ENCODE peak calls at places on chromosome 2, in nine cellular contexts. O is uterus, J is endodermal cell, F is upper lobe of right lung, S is GM23338, H is cardiac muscle cell, P is IMR-90, Y is PC-3, K is heart right ventricle. M is an unnamed sample.

GRCh38 chr2:167509585-167509984 is 621.3 kb downstream of the XIRP2 start:
- DNase-seq in O (no peak), J (peak; percentile 66), F (no peak), S (peak; percentile 69), H (peak; percentile 54), P (peak; percentile 81), Y (peak; percentile 89), K (no peak), M (peak; percentile 14)

GRCh38 chr2:239768031-239768800 is 256.9 kb downstream of the NDUFA10 start:
- DNase-seq in O (no peak), J (no peak), F (peak; percentile 38), S (no peak), H (no peak), P (no peak), Y (no peak), K (no peak), M (no peak)

GRCh38 chr2:151767536-151767935 is 33.3 kb upstream of the NEB start:
- DNase-seq in O (no peak), J (no peak), F (no peak), S (no peak), H (no peak), P (peak; percentile 15), Y (no peak), K (no peak), M (peak; percentile 12)

GRCh38 chr2:240871071-240871958 is 2.7 kb downstream of the AGXT start:
- DNase-seq in O (no peak), J (no peak), F (no peak), S (no peak), H (no peak), P (no peak), Y (no peak), K (no peak), M (no peak)

GRCh38 chr2:135037831-135038230 is 9.4 kb downstream of the MAP3K19 start:
- DNase-seq in O (no peak), J (no peak), F (no peak), S (no peak), H (no peak), P (peak; percentile 48), Y (no peak), K (no peak), M (peak; percentile 48)

GRCh38 chr2:240988146-240988545 is 10.3 kb upstream of the SNED1 start:
- DNase-seq in O (no peak), J (no peak), F (no peak), S (no peak), H (no peak), P (peak; percentile 33), Y (no peak), K (no peak), M (no peak)

GRCh38 chr2:113840463-113840975 is 49.4 kb upstream of the ACTR3 start:
- DNase-seq in O (no peak), J (no peak), F (no peak), S (peak; percentile 60), H (no peak), P (no peak), Y (no peak), K (no peak), M (no peak)

GRCh38 chr2:10333966-10334365 is 31.3 kb downstream of the HPCAL1 start:
- DNase-seq in O (no peak), J (no peak), F (no peak), S (no peak), H (no peak), P (no peak), Y (no peak), K (no peak), M (no peak)

GRCh38 chr2:108604196-108604595 is 69.9 kb downstream of the LIMS1 start:
- DNase-seq in O (no peak), J (no peak), F (no peak), S (no peak), H (no peak), P (peak; percentile 62), Y (peak; percentile 46), K (no peak), M (no peak)

GRCh38 chr2:108611021-108611420 is 76.8 kb downstream of the LIMS1 start:
- DNase-seq in O (no peak), J (no peak), F (no peak), S (no peak), H (no peak), P (no peak), Y (no peak), K (no peak), M (no peak)

GRCh38 chr2:108607706-108608301 is 73.5 kb downstream of the LIMS1 start:
- DNase-seq in O (no peak), J (peak; percentile 73), F (no peak), S (peak; percentile 70), H (peak; percentile 63), P (peak; percentile 59), Y (peak; percentile 60), K (no peak), M (peak; percentile 67)

GRCh38 chr2:108602422-108602821 is 68.2 kb downstream of the LIMS1 start:
- DNase-seq in O (no peak), J (no peak), F (no peak), S (no peak), H (no peak), P (no peak), Y (no peak), K (no peak), M (no peak)

GRCh38 chr2:108605947-108606346 is 71.7 kb downstream of the LIMS1 start:
- DNase-seq in O (no peak), J (no peak), F (no peak), S (no peak), H (no peak), P (no peak), Y (no peak), K (no peak), M (no peak)
- H3K4me3 ChIP-seq in O (no peak overlapping the region), J (no peak overlapping the region), F (no peak overlapping the region), S (no peak overlapping the region), H (no peak overlapping the region), P (no peak overlapping the region), Y (no peak overlapping the region), K (no peak overlapping the region), M (no peak overlapping the region)

GRCh38 chr2:185984670-185985069 is 246.1 kb downstream of the FSIP2 start:
- DNase-seq in O (no peak), J (no peak), F (no peak), S (no peak), H (peak; percentile 14), P (no peak), Y (no peak), K (no peak), M (peak; percentile 30)

GRCh38 chr2:185980944-185981343 is 242.3 kb downstream of the FSIP2 start:
- DNase-seq in O (no peak), J (no peak), F (no peak), S (no peak), H (no peak), P (no peak), Y (no peak), K (no peak), M (no peak)

GRCh38 chr2:185978634-185979405 is 240.2 kb downstream of the FSIP2 start:
- DNase-seq in O (no peak), J (no peak), F (no peak), S (no peak), H (no peak), P (peak; percentile 4), Y (peak; percentile 79), K (no peak), M (peak; percentile 73)

DNA sequence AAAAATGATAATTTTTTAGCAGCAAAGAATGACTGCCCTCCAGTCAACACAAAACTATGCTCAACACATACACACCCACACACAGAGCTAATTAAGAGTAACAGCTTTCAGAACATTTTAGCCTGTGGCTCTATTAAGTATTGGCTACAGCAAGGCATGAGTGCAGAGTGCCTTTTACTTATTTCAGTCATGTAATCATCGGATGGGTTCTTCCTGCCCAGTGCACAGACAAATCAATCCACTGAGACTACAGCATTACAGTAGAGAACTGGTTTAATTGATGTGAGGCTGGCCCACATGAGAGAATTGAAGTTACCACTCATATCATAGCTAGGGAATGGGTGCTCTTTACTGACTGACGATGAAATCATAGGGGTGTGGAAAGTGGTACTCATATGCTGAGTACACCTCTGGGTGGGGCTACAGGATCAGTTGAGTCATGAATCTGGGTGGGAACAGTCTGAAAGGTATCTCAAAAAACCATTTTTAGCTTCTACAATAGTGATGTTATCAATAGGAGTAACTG is 241.0 kb downstream of the FSIP2 start:
- DNase-seq in O (no peak), J (peak; percentile 45), F (no peak), S (peak; percentile 34), H (no peak), P (no peak), Y (peak; percentile 92), K (no peak), M (no peak)
- H3K4me3 ChIP-seq in O (no peak overlapping the region), J (no peak overlapping the region), F (no peak overlapping the region), S (no peak overlapping the region), H (no peak overlapping the region), P (no peak overlapping the region), Y (peak overlapping the region; percentile 4), K (no peak overlapping the region), M (no peak overlapping the region)

GRCh38 chr2:26175716-26176615 is 3.1 kb downstream of the GAREM2 start:
- DNase-seq in O (no peak), J (peak; percentile 56), F (no peak), S (no peak), H (no peak), P (no peak), Y (no peak), K (no peak), M (no peak)

GRCh38 chr2:26177122-26177521 is 4.2 kb downstream of the GAREM2 start:
- DNase-seq in O (no peak), J (peak; percentile 39), F (no peak), S (no peak), H (no peak), P (no peak), Y (no peak), K (no peak), M (no peak)

GRCh38 chr2:26179446-26179907 is 6.6 kb downstream of the GAREM2 start:
- DNase-seq in O (no peak), J (peak; percentile 83), F (no peak), S (peak; percentile 83), H (no peak), P (no peak), Y (no peak), K (no peak), M (no peak)

GRCh38 chr2:26178746-26179436 is 6.0 kb downstream of the GAREM2 start:
- DNase-seq in O (no peak), J (peak; percentile 88), F (no peak), S (peak; percentile 66), H (peak; percentile 26), P (no peak), Y (peak; percentile 17), K (peak; percentile 41), M (peak; percentile 32)

DNA sequence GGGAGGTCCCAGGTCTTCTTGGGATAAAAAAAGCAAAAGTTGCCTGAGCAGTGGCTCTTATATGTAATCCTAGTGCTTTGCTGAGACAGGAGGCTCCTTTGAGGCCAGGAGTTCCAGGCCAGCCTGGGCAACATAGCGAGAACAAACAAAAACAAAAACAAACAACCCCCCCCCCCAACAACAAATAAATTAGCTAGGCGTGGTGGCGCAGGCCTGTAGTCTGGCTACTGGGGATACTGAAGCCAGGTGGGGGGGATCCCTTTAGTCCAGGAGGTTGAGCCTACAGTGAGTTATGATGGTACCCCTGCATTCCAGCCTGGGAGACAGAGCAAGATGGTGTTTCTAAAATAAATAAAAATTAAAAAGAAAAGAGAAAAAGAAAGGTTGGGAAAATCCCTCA is 5.4 kb downstream of the GAREM2 start:
- DNase-seq in O (no peak), J (no peak), F (no peak), S (no peak), H (no peak), P (no peak), Y (no peak), K (no peak), M (no peak)
- H3K4me3 ChIP-seq in O (no peak overlapping the region), J (no peak overlapping the region), F (peak overlapping the region; percentile 61), S (peak overlapping the region; percentile 69), H (peak overlapping the region; percentile 35), P (no peak overlapping the region), Y (peak overlapping the region; percentile 66), K (no peak overlapping the region), M (peak overlapping the region; percentile 62)

DNA sequence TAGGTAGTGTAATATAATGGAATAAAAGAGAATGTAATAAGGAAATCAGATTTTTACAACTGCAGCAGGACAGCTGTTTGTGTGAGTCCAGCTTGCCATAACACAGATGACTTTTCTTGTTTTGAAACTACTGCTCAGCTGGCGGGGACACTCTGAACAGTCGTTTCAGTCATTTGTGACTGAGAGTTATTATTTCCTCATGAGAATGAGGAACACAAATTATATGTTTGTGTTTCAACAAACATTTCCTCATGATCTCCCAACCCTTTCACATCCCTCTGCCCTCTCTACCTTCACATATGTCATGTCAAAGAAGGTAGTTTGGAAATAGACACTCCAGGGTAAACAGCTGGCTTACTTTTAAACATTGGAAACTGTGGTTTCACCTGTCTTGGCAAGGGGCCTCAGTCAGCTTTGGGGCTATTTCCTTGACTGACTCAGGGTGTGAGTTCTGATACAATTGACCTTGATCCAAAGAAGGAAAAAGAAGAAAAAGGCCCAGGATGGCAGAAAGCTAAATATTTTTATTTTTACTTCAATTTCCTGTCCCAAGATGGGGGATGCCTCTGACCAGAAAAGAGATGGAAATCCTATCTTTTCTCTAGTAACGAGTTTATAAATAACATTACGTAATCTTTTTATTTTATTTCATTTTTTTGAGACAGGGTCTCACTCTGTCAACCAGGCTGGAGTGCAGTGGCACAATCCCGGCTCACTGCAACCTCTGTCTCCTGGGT is 593 bp downstream of the SP140L start:
- DNase-seq in O (no peak), J (no peak), F (no peak), S (no peak), H (peak; percentile 9), P (no peak), Y (peak; percentile 25), K (no peak), M (no peak)
- H3K4me3 ChIP-seq in O (peak overlapping the region; percentile 47), J (no peak overlapping the region), F (peak overlapping the region; percentile 51), S (no peak overlapping the region), H (no peak overlapping the region), P (peak overlapping the region; percentile 87), Y (peak overlapping the region; percentile 57), K (peak overlapping the region; percentile 9), M (peak overlapping the region; percentile 72)